ENCODE peak calls at places on chromosome 3, in nine cellular contexts. R, P, I, L, O, W, F, B and D are unnamed samples. For H3K4me1, the result is how much of the 10 kb centered on the place peaks cover.

GRCh38 chr3:12681586-12682371 is 17.9 kb upstream of the RAF1 start:
- DNase-seq in R (no peak), P (peak), I (peak), L (peak), O (no peak), W (peak), F (peak), B (peak), D (no peak)

GRCh38 chr3:27312044-27312668 is 57.0 kb downstream of the NEK10 start:
- DNase-seq in R (no peak), P (peak), I (peak), L (peak), O (peak), W (no peak), F (peak), B (peak), D (no peak)

GRCh38 chr3:140470962-140471361 is 206.9 kb upstream of the TRIM42 start:
- DNase-seq in R (no peak), P (peak), I (peak), L (peak), O (no peak), W (no peak), F (no peak), B (no peak), D (no peak)

GRCh38 chr3:115834068-115834467 is 210.8 kb downstream of the GAP43 start:
- DNase-seq in R (no peak), P (peak), I (peak), L (peak), O (no peak), W (no peak), F (peak), B (no peak), D (no peak)

GRCh38 chr3:39501982-39502837 is 34.7 kb downstream of the MOBP start:
- DNase-seq in R (no peak), P (no peak), I (no peak), L (no peak), O (no peak), W (no peak), F (no peak), B (no peak), D (no peak)

GRCh38 chr3:150543531-150543930 is 2.8 kb downstream of the SERP1 start:
- DNase-seq in R (no peak), P (no peak), I (no peak), L (no peak), O (no peak), W (no peak), F (no peak), B (no peak), D (no peak)

GRCh38 chr3:35565048-35565447 is 74.3 kb upstream of the ARPP21 start:
- DNase-seq in R (no peak), P (no peak), I (peak), L (no peak), O (no peak), W (no peak), F (no peak), B (no peak), D (no peak)

GRCh38 chr3:154022603-154023002 is 98.6 kb upstream of the ARHGEF26 start:
- DNase-seq in R (no peak), P (no peak), I (peak), L (no peak), O (no peak), W (no peak), F (no peak), B (peak), D (no peak)

GRCh38 chr3:149990423-149990953 is 19.8 kb upstream of the PFN2 start:
- DNase-seq in R (no peak), P (no peak), I (peak), L (peak), O (no peak), W (no peak), F (peak), B (no peak), D (no peak)

GRCh38 chr3:21644268-21644667 is 106.7 kb downstream of the ZNF385D start:
- DNase-seq in R (no peak), P (no peak), I (no peak), L (no peak), O (no peak), W (no peak), F (no peak), B (no peak), D (no peak)

GRCh38 chr3:109023656-109024254 is 70.1 kb upstream of the GUCA1C start:
- DNase-seq in R (peak), P (peak), I (peak), L (peak), O (peak), W (peak), F (peak), B (peak), D (no peak)

GRCh38 chr3:184748219-184749135 is 36.6 kb upstream of the MAGEF1 start:
- DNase-seq in R (peak), P (peak), I (no peak), L (peak), O (no peak), W (no peak), F (peak), B (peak), D (no peak)

GRCh38 chr3:99808163-99808794 is 9.4 kb upstream of the CMSS1 start:
- DNase-seq in R (peak), P (peak), I (peak), L (peak), O (peak), W (peak), F (peak), B (peak), D (no peak)

GRCh38 chr3:187737401-187738088 is 7.7 kb downstream of the BCL6 start:
- DNase-seq in R (peak), P (peak), I (peak), L (peak), O (peak), W (peak), F (peak), B (peak), D (peak)

GRCh38 chr3:14405120-14405885 is 2.9 kb downstream of the SLC6A6 start:
- DNase-seq in R (no peak), P (no peak), I (peak), L (peak), O (no peak), W (no peak), F (no peak), B (no peak), D (no peak)

GRCh38 chr3:129577925-129578742 is 28.3 kb downstream of the PLXND1 start:
- DNase-seq in R (no peak), P (no peak), I (no peak), L (no peak), O (peak), W (no peak), F (no peak), B (no peak), D (peak)

GRCh38 chr3:81459733-81460132 is 301.7 kb downstream of the GBE1 start:
- DNase-seq in R (no peak), P (no peak), I (no peak), L (no peak), O (no peak), W (no peak), F (no peak), B (no peak), D (no peak)

GRCh38 chr3:113035387-113035982 is 44.7 kb downstream of the GTPBP8 start:
- DNase-seq in R (peak), P (peak), I (peak), L (peak), O (peak), W (no peak), F (peak), B (peak), D (peak)

GRCh38 chr3:107220538-107220937 is 156.7 kb upstream of the CCDC54 start:
- DNase-seq in R (no peak), P (no peak), I (no peak), L (no peak), O (no peak), W (no peak), F (no peak), B (no peak), D (no peak)

GRCh38 chr3:11716576-11717250 is 73.0 kb upstream of the VGLL4 start:
- DNase-seq in R (no peak), P (no peak), I (peak), L (no peak), O (no peak), W (no peak), F (no peak), B (no peak), D (no peak)

GRCh38 chr3:63979093-63979492 is 44.2 kb downstream of the PSMD6 start:
- DNase-seq in R (no peak), P (no peak), I (no peak), L (peak), O (peak), W (no peak), F (no peak), B (no peak), D (peak)

GRCh38 chr3:162865466-162865865 is 1368.9 kb downstream of the OTOL1 start:
- DNase-seq in R (no peak), P (no peak), I (peak), L (no peak), O (no peak), W (no peak), F (no peak), B (no peak), D (no peak)

GRCh38 chr3:123406598-123406997 is 42.3 kb downstream of the ADCY5 start:
- DNase-seq in R (peak), P (no peak), I (no peak), L (no peak), O (no peak), W (no peak), F (no peak), B (no peak), D (no peak)

GRCh38 chr3:123405021-123405420 is 43.9 kb downstream of the ADCY5 start:
- DNase-seq in R (no peak), P (no peak), I (no peak), L (no peak), O (no peak), W (no peak), F (no peak), B (no peak), D (no peak)

GRCh38 chr3:123405936-123406510 is 42.9 kb downstream of the ADCY5 start:
- DNase-seq in R (no peak), P (no peak), I (no peak), L (no peak), O (no peak), W (no peak), F (no peak), B (no peak), D (no peak)

GRCh38 chr3:123401836-123402530 is 46.9 kb downstream of the ADCY5 start:
- DNase-seq in R (no peak), P (no peak), I (no peak), L (no peak), O (no peak), W (no peak), F (no peak), B (no peak), D (no peak)

DNA sequence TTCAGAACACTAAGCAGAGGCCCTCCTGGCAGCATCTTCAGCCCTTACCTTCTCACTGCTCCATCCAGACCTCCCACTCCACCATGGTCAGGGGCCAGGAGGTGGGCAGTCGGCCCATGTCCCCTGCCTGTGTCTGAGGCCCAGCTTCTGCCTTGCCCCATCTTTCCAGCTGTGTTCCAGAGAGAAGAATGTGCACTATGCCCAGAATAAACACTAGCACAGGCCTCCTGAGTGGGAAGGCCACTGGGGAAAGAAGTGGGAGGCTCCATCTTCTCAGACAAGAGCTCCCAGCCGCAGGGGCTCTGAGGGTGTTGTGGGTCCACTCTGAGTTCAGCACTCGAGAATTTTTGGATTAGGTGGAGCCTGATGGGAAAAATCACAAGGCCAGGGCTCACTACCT is 44.5 kb downstream of the ADCY5 start:
- DNase-seq in R (no peak), P (no peak), I (peak), L (no peak), O (no peak), W (no peak), F (no peak), B (no peak), D (no peak)
- H3K4me1 ChIP-seq in R (under half), P (under half), I (under half), L (under half), O (under half), W (under half), F (under half), B (under half), D (under half)

GRCh38 chr3:148925841-148926240 is 60.7 kb downstream of the CPA3 start:
- DNase-seq in R (no peak), P (no peak), I (no peak), L (no peak), O (no peak), W (no peak), F (no peak), B (no peak), D (no peak)
- H3K4me1 ChIP-seq in R (under half), P (under half), I (under half), L (under half), O (under half), W (under half), F (under half), B (under half), D (under half)

DNA sequence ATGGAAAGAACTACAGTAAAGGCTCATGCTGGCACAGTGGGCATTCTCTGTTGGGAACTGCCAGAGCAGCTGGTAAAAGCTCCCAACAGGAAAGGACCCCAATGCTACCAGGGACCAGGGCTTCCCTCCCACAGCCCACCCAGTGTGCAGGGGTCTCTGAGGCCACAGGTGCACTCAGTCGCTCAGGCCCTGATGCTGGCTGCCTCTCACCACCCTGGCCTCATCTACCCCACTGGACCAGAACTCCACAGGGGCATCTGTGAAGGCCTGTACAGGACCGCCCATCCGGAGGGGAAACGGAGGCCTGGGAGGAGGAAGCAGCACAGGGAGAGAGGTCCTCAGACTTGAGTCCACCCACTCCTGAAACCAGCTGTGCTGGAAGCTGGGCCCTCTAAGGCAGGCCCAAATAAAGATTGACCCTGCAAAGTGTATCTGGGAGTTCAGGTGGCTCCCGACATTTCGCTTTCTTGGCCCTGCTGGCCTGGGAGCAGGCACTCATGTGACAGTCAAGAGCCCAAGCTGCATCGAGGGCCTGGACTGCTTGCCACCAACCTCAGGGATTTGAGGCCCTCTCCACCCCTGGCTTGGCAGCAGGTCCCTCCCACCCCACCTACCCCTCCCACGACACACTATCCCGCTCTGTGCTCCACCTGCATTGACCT is 12.7 kb downstream of the KLF15 start:
- DNase-seq in R (peak), P (no peak), I (no peak), L (no peak), O (no peak), W (peak), F (no peak), B (no peak), D (no peak)
- H3K4me1 ChIP-seq in R (under half), P (under half), I (half or more), L (under half), O (under half), W (under half), F (under half), B (under half), D (under half)

GRCh38 chr3:119301662-119302061 is 7.5 kb downstream of the ARHGAP31 start:
- DNase-seq in R (no peak), P (no peak), I (no peak), L (no peak), O (no peak), W (no peak), F (no peak), B (no peak), D (no peak)
- H3K4me1 ChIP-seq in R (under half), P (under half), I (under half), L (under half), O (under half), W (under half), F (under half), B (under half), D (under half)

DNA sequence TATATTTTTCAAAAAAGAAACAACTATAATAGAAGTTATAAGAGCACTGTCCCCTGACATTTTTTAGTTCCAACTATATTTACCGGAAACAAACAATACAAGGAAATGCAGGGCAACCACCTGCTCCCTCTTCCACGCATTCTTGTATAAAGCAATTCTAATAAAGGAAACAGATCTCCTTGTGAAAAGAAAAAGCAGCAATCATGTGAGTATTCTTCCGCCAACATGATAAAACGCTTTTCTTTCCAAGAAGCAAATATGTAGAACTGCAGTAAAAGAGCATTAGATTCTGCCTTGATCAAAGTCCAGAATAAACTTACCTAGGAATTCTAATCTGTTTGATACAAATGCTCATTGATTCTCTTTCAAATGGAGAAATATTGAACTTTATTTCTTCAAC is 230.3 kb downstream of the CNTN3 start:
- DNase-seq in R (no peak), P (no peak), I (no peak), L (no peak), O (no peak), W (no peak), F (no peak), B (no peak), D (no peak)
- H3K4me1 ChIP-seq in R (under half), P (under half), I (under half), L (under half), O (under half), W (under half), F (under half), B (under half), D (under half)

DNA sequence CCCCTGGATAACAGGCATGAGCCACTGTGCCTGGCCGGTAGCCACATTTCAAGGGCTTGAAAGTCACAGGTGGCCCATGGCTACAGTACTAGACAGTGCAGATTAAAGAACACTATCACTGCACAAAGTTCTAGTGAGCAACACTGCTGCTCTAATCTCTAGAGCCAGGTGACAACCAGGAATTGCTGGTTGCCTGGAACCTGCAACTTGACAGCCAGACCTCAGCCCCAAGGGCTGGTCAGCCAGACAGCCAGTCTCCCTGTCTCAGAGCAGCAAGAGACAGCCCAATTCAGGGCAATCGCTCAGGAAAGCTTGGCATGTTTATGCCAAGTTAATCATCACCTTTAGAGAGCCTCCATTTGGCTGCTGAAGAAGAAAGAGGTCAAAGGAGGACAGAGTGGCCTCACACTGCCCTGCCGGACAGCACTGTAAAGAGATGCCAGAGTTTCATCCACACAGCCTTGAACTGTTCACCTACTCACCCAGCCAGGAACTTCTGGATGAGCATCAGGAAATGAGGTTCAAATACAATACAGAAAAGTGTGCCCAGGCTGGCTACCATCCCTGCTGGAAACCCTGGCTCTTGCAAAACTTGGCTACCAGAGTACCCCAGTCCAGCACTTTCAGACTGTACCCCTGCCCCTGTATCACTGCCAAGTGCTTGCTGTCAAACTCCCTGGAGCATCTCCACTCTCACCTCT is 6.0 kb downstream of the CCDC12 start:
- DNase-seq in R (peak), P (no peak), I (no peak), L (no peak), O (no peak), W (peak), F (no peak), B (peak), D (no peak)
- H3K4me1 ChIP-seq in R (half or more), P (under half), I (under half), L (under half), O (half or more), W (half or more), F (under half), B (half or more), D (half or more)

DNA sequence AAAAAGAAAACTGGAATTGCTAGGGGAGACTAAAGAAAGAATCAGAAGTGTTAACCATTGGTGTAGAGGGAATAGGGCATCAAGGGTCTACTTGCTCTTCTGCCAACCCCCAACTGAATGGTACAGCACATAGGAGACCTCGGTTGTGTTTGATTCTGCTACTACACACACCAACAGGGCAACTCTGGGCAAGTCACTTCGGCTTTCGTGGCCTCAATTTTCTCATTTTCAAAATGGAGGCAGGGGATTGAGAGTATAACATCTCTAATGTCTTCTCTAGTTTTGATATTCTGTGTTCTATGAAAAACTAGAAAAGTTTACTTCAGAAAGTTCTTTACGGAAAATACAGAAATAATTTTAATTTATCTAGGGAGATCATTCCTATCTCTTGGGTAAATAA is 120.3 kb upstream of the PHLDB2 start:
- DNase-seq in R (no peak), P (no peak), I (no peak), L (no peak), O (no peak), W (no peak), F (no peak), B (no peak), D (no peak)
- H3K4me1 ChIP-seq in R (under half), P (half or more), I (under half), L (under half), O (under half), W (half or more), F (under half), B (half or more), D (under half)

GRCh38 chr3:101944308-101944707 is 95.0 kb downstream of the NFKBIZ start:
- DNase-seq in R (no peak), P (no peak), I (no peak), L (peak), O (no peak), W (no peak), F (no peak), B (no peak), D (no peak)
- H3K4me1 ChIP-seq in R (under half), P (under half), I (under half), L (under half), O (under half), W (under half), F (under half), B (under half), D (under half)

DNA sequence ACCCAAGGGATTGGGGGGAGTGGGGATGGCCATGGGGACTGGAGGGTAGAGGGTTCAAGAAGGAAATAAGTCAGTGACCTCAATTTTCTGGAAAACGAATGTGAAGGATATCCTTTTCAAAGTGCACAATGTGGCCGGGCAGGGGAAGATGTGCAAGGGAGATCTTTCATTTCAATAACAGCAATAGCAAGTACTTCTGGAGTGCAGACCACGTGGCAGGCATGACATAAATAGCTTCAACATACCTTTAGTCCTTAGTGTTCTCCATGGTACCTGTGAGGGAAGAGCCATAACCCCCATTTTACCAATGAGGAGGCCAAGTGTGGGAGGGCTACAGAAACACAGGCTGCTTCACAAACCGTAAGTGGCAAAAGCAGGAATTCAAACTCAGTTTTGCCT is 138.7 kb downstream of the FOXP1 start:
- DNase-seq in R (no peak), P (no peak), I (no peak), L (no peak), O (peak), W (no peak), F (no peak), B (no peak), D (no peak)
- H3K4me1 ChIP-seq in R (under half), P (under half), I (under half), L (under half), O (half or more), W (under half), F (under half), B (under half), D (half or more)

GRCh38 chr3:23763040-23763477 is 42.7 kb upstream of the UBE2E1 start:
- DNase-seq in R (no peak), P (no peak), I (peak), L (peak), O (no peak), W (no peak), F (peak), B (no peak), D (no peak)
- H3K4me1 ChIP-seq in R (under half), P (under half), I (under half), L (under half), O (under half), W (under half), F (under half), B (under half), D (under half)